ENCODE peak calls at places on chromosomes 11 and 22, in four cellular contexts. Z is SK-N-SH, M is fibroblast of lung, W is sigmoid colon. F is an unnamed sample.

GRCh38 chr22:24095816-24096215 is 84.7 kb downstream of the CABIN1 start:
- DNase-seq in Z (no peak), M (no peak), W (peak; percentile 45), F (no peak)

GRCh38 chr22:27719033-27719341 is 82.6 kb downstream of the MN1 start:
- DNase-seq in Z (no peak), M (no peak), W (no peak), F (no peak)

GRCh38 chr11:73095613-73096012 is 46.5 kb downstream of the FCHSD2 start:
- DNase-seq in Z (no peak), M (no peak), W (no peak), F (no peak)

GRCh38 chr11:123103326-123103980 is 41.5 kb upstream of the HSPA8 start:
- DNase-seq in Z (peak; percentile 76), M (peak; percentile 61), W (peak; percentile 83), F (peak; percentile 82)

GRCh38 chr22:39229688-39230260 is 15.0 kb downstream of the PDGFB start:
- DNase-seq in Z (no peak), M (no peak), W (no peak), F (no peak)

GRCh38 chr11:129846508-129847335 is 31.1 kb downstream of the TMEM45B start:
- DNase-seq in Z (no peak), M (peak; percentile 99), W (no peak), F (no peak)

GRCh38 chr11:21909145-21909544 is 283.7 kb upstream of the ANO5 start:
- DNase-seq in Z (no peak), M (no peak), W (no peak), F (no peak)

GRCh38 chr11:95924414-95924760 is 480 bp upstream of the MTMR2 start:
- DNase-seq in Z (no peak), M (no peak), W (no peak), F (no peak)

GRCh38 chr22:35154937-35155387 is 89.0 kb downstream of the ISX start:
- DNase-seq in Z (peak; percentile 63), M (peak; percentile 36), W (peak; percentile 67), F (no peak)

GRCh38 chr11:22787565-22788162 is 41.9 kb downstream of the SVIP start:
- DNase-seq in Z (peak; percentile 46), M (peak; percentile 30), W (no peak), F (no peak)

GRCh38 chr11:47590026-47590861 is 3.8 kb downstream of the FAM180B start:
- DNase-seq in Z (no peak), M (peak; percentile 25), W (no peak), F (no peak)

GRCh38 chr11:47033439-47033838 is 96.9 kb downstream of the CSTPP1 start:
- DNase-seq in Z (no peak), M (no peak), W (no peak), F (no peak)

GRCh38 chr11:72700026-72700610 is 25.9 kb upstream of the PDE2A start:
- DNase-seq in Z (no peak), M (peak; percentile 42), W (no peak), F (no peak)

GRCh38 chr11:6418958-6419611 is at the start of gene APBB1:
- DNase-seq in Z (peak; percentile 96), M (peak; percentile 59), W (peak; percentile 82), F (no peak)

GRCh38 chr11:16052750-16053149 is 303.6 kb downstream of the SOX6 start:
- DNase-seq in Z (no peak), M (no peak), W (no peak), F (no peak)

GRCh38 chr11:77823775-77824174 is 2.8 kb downstream of the AAMDC start:
- DNase-seq in Z (no peak), M (peak; percentile 47), W (no peak), F (no peak)

GRCh38 chr11:114285599-114285998 is 10.6 kb upstream of the NNMT start:
- DNase-seq in Z (no peak), M (peak; percentile 77), W (no peak), F (no peak)

GRCh38 chr11:75667268-75667830 is 1.5 kb downstream of the MAP6 start:
- DNase-seq in Z (peak; percentile 82), M (peak; percentile 24), W (no peak), F (no peak)

GRCh38 chr11:46492540-46492939 is 101.0 kb upstream of the CHRM4 start:
- DNase-seq in Z (no peak), M (no peak), W (peak; percentile 72), F (no peak)

GRCh38 chr11:18005376-18006129 is 7.3 kb downstream of the SERGEF start:
- DNase-seq in Z (no peak), M (no peak), W (no peak), F (no peak)

GRCh38 chr11:83612891-83613766 is 327.0 kb upstream of the CCDC90B start:
- DNase-seq in Z (peak; percentile 19), M (no peak), W (no peak), F (no peak)

GRCh38 chr22:32281092-32281491 is 25.9 kb upstream of the SLC5A4 start:
- DNase-seq in Z (no peak), M (peak; percentile 70), W (no peak), F (no peak)

GRCh38 chr22:41245917-41246499 is 5.3 kb upstream of the CHADL start:
- DNase-seq in Z (no peak), M (no peak), W (no peak), F (no peak)
- TF ChIP-seq CTCF in Z (no peak), M (no peak), W (no peak), F (no peak)

GRCh38 chr22:29733362-29734322 is 13.8 kb downstream of the CABP7 start:
- DNase-seq in Z (peak; percentile 83), M (no peak), W (no peak), F (no peak)

GRCh38 chr22:29738118-29738815 is 18.5 kb downstream of the CABP7 start:
- DNase-seq in Z (no peak), M (no peak), W (no peak), F (no peak)

GRCh38 chr22:29737251-29738117 is 17.7 kb downstream of the CABP7 start:
- DNase-seq in Z (no peak), M (peak; percentile 11), W (no peak), F (no peak)

GRCh38 chr22:29734429-29734828 is 14.6 kb downstream of the CABP7 start:
- DNase-seq in Z (no peak), M (no peak), W (no peak), F (no peak)

GRCh38 chr22:29734853-29735252 is 15.1 kb downstream of the CABP7 start:
- DNase-seq in Z (no peak), M (no peak), W (no peak), F (no peak)
- H3K36me3 ChIP-seq in Z (no peaks in the 10 kb centered on the region), M (no peaks in the 10 kb centered on the region), W (peaks cover 41% of the 10 kb centered on the region), F (peaks cover 18% of the 10 kb centered on the region)

DNA sequence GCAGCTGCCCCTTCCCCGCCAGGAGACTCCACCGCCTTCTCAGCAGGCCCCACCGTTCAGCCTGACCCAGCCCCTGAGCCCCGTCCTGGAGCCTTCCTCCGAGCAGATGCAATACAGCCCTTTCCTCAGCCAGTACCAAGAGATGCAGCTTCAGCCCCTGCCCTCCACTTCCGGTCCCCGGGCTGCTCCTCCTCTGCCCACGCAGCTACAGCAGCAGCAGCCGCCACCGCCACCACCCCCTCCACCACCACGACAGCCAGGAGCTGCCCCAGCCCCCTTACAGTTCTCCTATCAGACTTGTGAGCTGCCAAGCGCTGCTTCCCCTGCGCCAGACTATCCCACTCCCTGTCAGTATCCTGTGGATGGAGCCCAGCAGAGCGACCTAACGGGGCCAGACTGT is 42.6 kb downstream of the PPP2R1B start:
- DNase-seq in Z (peak; percentile 82), M (no peak), W (no peak), F (no peak)
- TF ChIP-seq CTCF in Z (no peak), M (no peak), W (no peak), F (no peak)

GRCh38 chr11:62715150-62716130 is 8.0 kb downstream of the GNG3 start:
- DNase-seq in Z (peak; percentile 42), M (no peak), W (no peak), F (no peak)
- H3K36me3 ChIP-seq in Z (peaks cover 84% of the 10 kb centered on the region), M (peaks cover 36% of the 10 kb centered on the region), W (peaks cover 99% of the 10 kb centered on the region), F (peaks cover 89% of the 10 kb centered on the region)

DNA sequence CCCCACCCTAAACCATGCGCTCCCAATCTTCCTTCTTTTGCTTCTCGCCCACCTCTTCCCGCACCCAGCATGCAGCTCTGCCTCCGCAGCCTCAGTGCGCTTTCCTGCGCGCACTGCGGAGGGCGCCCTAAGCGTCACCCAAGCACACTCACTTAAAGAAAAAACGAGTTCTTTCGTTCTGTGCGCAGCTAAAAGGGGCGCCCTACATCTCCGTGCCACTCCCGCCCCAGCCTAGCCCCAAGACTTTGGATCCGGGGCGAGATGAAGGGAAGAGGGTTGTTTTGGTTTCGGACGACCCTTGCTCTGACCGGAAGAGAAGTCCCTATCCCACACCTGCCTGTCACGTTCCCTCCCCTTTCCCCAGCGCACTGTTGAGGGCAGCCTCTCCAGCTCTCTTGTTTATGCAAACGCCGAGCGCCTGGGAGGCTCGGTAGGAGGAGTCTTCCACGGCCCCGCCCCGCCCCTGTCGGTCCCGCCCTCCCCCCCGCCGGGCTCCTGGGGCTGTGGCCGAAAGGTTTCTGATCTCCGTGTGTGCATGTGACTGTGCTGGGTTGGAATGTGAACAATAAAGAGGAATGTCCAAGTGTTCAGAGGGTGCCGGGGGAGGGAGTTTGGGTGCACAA is 5.3 kb downstream of the VSIG2 start:
- DNase-seq in Z (peak; percentile 74), M (peak; percentile 58), W (no peak), F (peak; percentile 79)
- TF ChIP-seq CTCF in Z (no peak), M (peak; percentile 54), W (no peak), F (peak; percentile 57)

DNA sequence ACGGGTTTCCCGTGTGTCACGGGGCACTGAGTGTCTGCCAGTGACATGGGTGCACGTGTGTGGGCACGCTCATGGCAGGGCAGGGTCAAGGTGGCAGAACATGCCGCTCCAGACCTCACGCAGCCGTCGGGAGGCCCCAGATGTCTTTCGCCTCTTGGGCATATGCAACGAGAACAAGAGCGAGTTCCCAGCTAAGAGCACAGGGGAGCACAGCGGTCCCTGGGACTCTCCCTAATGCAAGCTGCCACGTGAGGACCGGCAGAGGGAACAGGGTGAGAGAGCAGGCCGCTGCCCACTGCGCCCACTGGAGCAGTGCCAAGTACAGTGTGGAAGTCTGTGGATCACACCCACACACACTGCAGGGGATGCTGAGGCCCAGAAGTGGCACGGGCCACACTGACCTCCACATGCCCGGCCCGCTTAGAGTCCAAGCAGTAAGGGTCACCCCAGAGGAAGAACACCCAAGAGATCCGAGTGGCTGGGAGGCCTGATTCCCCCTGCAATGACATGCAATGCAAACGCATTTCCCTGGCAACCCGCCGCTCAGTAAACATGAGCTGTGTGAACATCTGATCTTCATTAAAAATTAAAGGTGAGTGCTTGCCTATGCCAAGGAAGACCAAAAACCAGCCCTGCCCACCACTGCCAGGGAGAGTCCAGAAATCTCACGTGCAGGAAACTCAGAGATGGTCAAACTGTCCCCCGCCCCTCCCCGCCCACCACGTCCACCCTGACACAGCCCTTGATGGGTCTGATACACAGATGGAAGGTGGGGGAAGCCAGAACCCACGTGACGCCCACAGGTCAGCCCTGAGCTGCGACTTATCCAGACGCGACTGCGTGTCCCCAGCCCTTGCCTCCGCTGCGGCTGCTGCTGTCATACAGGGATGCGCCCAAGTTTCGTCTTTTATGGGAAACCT is 11.7 kb downstream of the CERK start:
- DNase-seq in Z (peak; percentile 76), M (no peak), W (no peak), F (no peak)
- H3K36me3 ChIP-seq in Z (no peaks in the 10 kb centered on the region), M (peaks cover under 1% of the 10 kb centered on the region), W (no peaks in the 10 kb centered on the region), F (no peaks in the 10 kb centered on the region)

GRCh38 chr11:132278801-132279574 is 908.6 kb downstream of the NTM start:
- DNase-seq in Z (no peak), M (peak; percentile 77), W (no peak), F (no peak)
- TF ChIP-seq CTCF in Z (peak; percentile 64), M (peak; percentile 47), W (no peak), F (peak; percentile 22)

DNA sequence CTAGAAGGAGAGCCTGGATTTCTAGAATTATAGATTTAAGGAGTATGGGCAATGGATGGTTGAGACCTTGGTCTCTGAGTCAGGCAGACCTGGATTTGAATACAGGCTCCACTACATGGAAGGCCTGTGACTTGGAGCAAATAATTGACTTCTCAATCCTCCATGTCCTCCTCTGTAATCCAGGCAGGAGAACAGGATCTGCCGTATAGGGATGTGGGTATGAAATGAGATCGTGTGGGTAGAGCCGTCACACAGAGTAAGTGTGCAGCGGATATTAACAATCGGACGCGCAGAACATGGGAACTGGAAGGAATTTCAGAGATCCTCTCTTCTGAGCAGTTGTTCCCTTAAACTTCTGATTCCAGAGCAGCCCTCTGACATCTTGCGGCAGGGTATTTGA is 11.5 kb upstream of the TMPRSS13 start:
- DNase-seq in Z (no peak), M (no peak), W (no peak), F (peak; percentile 30)
- H3K36me3 ChIP-seq in Z (no peaks in the 10 kb centered on the region), M (no peaks in the 10 kb centered on the region), W (no peaks in the 10 kb centered on the region), F (no peaks in the 10 kb centered on the region)